ENCODE peak calls at places on chromosomes 6 and 20, in six cellular contexts. One of them, this sample, is unnamed.

GRCh38 chr20:39699331-39699730 is 737.2 kb downstream of the DHX35 start:
- DNase-seq in memory B cell: no peak
- DNase-seq in uterus: no peak
- DNase-seq in brain microvascular endothelial cell: no peak
- DNase-seq in effector memory CD8-positive, alpha-beta T cell: no peak
- DNase-seq in mesothelial cell of epicardium: no peak
- DNase-seq in this sample: no peak

GRCh38 chr6:11201772-11202512 is 30.5 kb downstream of the NEDD9 start:
- DNase-seq in memory B cell: no peak
- DNase-seq in uterus: no peak
- DNase-seq in brain microvascular endothelial cell: no peak
- DNase-seq in effector memory CD8-positive, alpha-beta T cell: no peak
- DNase-seq in mesothelial cell of epicardium: no peak
- DNase-seq in this sample: no peak

GRCh38 chr6:110720066-110720465 is 95.2 kb downstream of the CDK19 start:
- DNase-seq in memory B cell: no peak
- DNase-seq in uterus: no peak
- DNase-seq in brain microvascular endothelial cell: no peak
- DNase-seq in effector memory CD8-positive, alpha-beta T cell: no peak
- DNase-seq in mesothelial cell of epicardium: no peak
- DNase-seq in this sample: no peak

GRCh38 chr6:156776470-156776840 is 723 bp upstream of the ARID1B start:
- DNase-seq in memory B cell: peak
- DNase-seq in uterus: no peak
- DNase-seq in brain microvascular endothelial cell: peak
- DNase-seq in effector memory CD8-positive, alpha-beta T cell: peak
- DNase-seq in mesothelial cell of epicardium: no peak
- DNase-seq in this sample: no peak

GRCh38 chr6:100283288-100283687 is 181.4 kb downstream of the SIM1 start:
- DNase-seq in memory B cell: no peak
- DNase-seq in uterus: no peak
- DNase-seq in brain microvascular endothelial cell: peak
- DNase-seq in effector memory CD8-positive, alpha-beta T cell: no peak
- DNase-seq in mesothelial cell of epicardium: no peak
- DNase-seq in this sample: no peak

GRCh38 chr20:1721687-1722512 is 64.3 kb upstream of the SIRPG start:
- DNase-seq in memory B cell: no peak
- DNase-seq in uterus: no peak
- DNase-seq in brain microvascular endothelial cell: no peak
- DNase-seq in effector memory CD8-positive, alpha-beta T cell: no peak
- DNase-seq in mesothelial cell of epicardium: no peak
- DNase-seq in this sample: no peak

GRCh38 chr6:89239338-89239737 is 22.2 kb upstream of the GABRR1 start:
- DNase-seq in memory B cell: no peak
- DNase-seq in uterus: no peak
- DNase-seq in brain microvascular endothelial cell: no peak
- DNase-seq in effector memory CD8-positive, alpha-beta T cell: peak
- DNase-seq in mesothelial cell of epicardium: no peak
- DNase-seq in this sample: peak

GRCh38 chr6:44679906-44680698 is 292.6 kb downstream of the CDC5L start:
- DNase-seq in memory B cell: no peak
- DNase-seq in uterus: no peak
- DNase-seq in brain microvascular endothelial cell: no peak
- DNase-seq in effector memory CD8-positive, alpha-beta T cell: no peak
- DNase-seq in mesothelial cell of epicardium: no peak
- DNase-seq in this sample: no peak

GRCh38 chr20:37243937-37244571 is 17.6 kb downstream of the GHRH start:
- DNase-seq in memory B cell: no peak
- DNase-seq in uterus: no peak
- DNase-seq in brain microvascular endothelial cell: no peak
- DNase-seq in effector memory CD8-positive, alpha-beta T cell: no peak
- DNase-seq in mesothelial cell of epicardium: no peak
- DNase-seq in this sample: no peak

GRCh38 chr6:158642805-158643489 is 1.6 kb downstream of the DYNLT1 start:
- DNase-seq in memory B cell: no peak
- DNase-seq in uterus: no peak
- DNase-seq in brain microvascular endothelial cell: no peak
- DNase-seq in effector memory CD8-positive, alpha-beta T cell: no peak
- DNase-seq in mesothelial cell of epicardium: no peak
- DNase-seq in this sample: no peak

GRCh38 chr20:16518068-16518783 is 55.0 kb downstream of the KIF16B start:
- DNase-seq in memory B cell: no peak
- DNase-seq in uterus: no peak
- DNase-seq in brain microvascular endothelial cell: peak
- DNase-seq in effector memory CD8-positive, alpha-beta T cell: no peak
- DNase-seq in mesothelial cell of epicardium: no peak
- DNase-seq in this sample: peak

GRCh38 chr6:101640131-101640530 is 246.6 kb downstream of the GRIK2 start:
- DNase-seq in memory B cell: no peak
- DNase-seq in uterus: no peak
- DNase-seq in brain microvascular endothelial cell: no peak
- DNase-seq in effector memory CD8-positive, alpha-beta T cell: no peak
- DNase-seq in mesothelial cell of epicardium: no peak
- DNase-seq in this sample: no peak